ENCODE peak calls at places on chromosomes 6 and 20, in five cellular contexts. I, K, A, E and R are unnamed samples.

GRCh38 chr20:49821850-49822249 is 9.2 kb downstream of the SLC9A8 start:
- DNase-seq in K (no peak), E (no peak), I (peak; percentile 42), A (no peak), R (no peak)

GRCh38 chr20:44888226-44889103 is 3.0 kb downstream of the YWHAB start:
- DNase-seq in E (no peak), A (no peak), I (no peak), K (no peak), R (no peak)

GRCh38 chr6:123091091-123091895 is 95.3 kb downstream of the CLVS2 start:
- DNase-seq in I (no peak), K (no peak), E (no peak), A (no peak), R (no peak)

GRCh38 chr6:144310761-144311160 is 25.6 kb downstream of the UTRN start:
- DNase-seq in E (no peak), I (no peak), A (no peak), K (no peak), R (no peak)

GRCh38 chr6:153670403-153671026 is 368.5 kb upstream of the OPRM1 start:
- DNase-seq in A (no peak), I (no peak), E (no peak), K (no peak), R (no peak)

GRCh38 chr6:2748183-2748582 is 2.5 kb downstream of the MYLK4 start:
- DNase-seq in A (no peak), E (peak; percentile 59), I (no peak), K (no peak), R (no peak)

GRCh38 chr6:79872986-79873385 is 74.4 kb downstream of the ELOVL4 start:
- DNase-seq in E (no peak), A (no peak), K (no peak), I (peak; percentile 9), R (no peak)

GRCh38 chr20:25270829-25271251 is 23.0 kb downstream of the PYGB start:
- DNase-seq in K (no peak), E (peak; percentile 41), A (peak; percentile 15), I (no peak), R (peak; percentile 9)

GRCh38 chr6:53500095-53500494 is 44.8 kb downstream of the GCLC start:
- DNase-seq in I (no peak), K (no peak), E (no peak), A (no peak), R (no peak)

GRCh38 chr6:75386050-75386770 is 101.6 kb upstream of the TMEM30A start:
- DNase-seq in K (no peak), I (no peak), A (no peak), E (no peak), R (no peak)

GRCh38 chr6:46116289-46116688 is 13.5 kb upstream of the ENPP4 start:
- DNase-seq in A (no peak), I (no peak), K (no peak), E (no peak), R (no peak)

GRCh38 chr6:75922226-75922625 is 150.2 kb downstream of the IMPG1 start:
- DNase-seq in A (no peak), E (no peak), K (no peak), I (peak; percentile 25), R (no peak)

GRCh38 chr6:3906191-3907019 is 57.2 kb downstream of the FAM50B start:
- DNase-seq in E (peak; percentile 71), I (peak; percentile 24), K (no peak), A (no peak), R (no peak)

GRCh38 chr6:152954443-152954842 is 28.4 kb downstream of the FBXO5 start:
- DNase-seq in I (peak; percentile 13), E (no peak), K (no peak), A (no peak), R (no peak)

GRCh38 chr6:1286972-1287600 is 24.8 kb upstream of the FOXQ1 start:
- DNase-seq in I (no peak), A (no peak), E (no peak), K (no peak), R (no peak)

GRCh38 chr6:126206504-126207246 is 133.2 kb upstream of the CENPW start:
- DNase-seq in A (no peak), I (no peak), E (no peak), K (no peak), R (no peak)

GRCh38 chr6:165059032-165059431 is 250.4 kb downstream of the C6orf118 start:
- DNase-seq in A (no peak), K (no peak), E (no peak), I (no peak), R (no peak)

GRCh38 chr6:128507337-128508310 is 12.8 kb downstream of the PTPRK start:
- DNase-seq in I (no peak), E (no peak), A (no peak), K (no peak), R (no peak)

GRCh38 chr6:79586548-79586947 is 44.6 kb upstream of the SH3BGRL2 start:
- DNase-seq in A (no peak), E (no peak), I (peak; percentile 68), K (no peak), R (no peak)

GRCh38 chr20:14883324-14883723 is 545.9 kb upstream of the FLRT3 start:
- DNase-seq in A (no peak), K (no peak), E (no peak), I (no peak), R (no peak)

GRCh38 chr20:38001173-38001875 is 31.9 kb downstream of the TTI1 start:
- DNase-seq in K (no peak), A (no peak), E (no peak), I (no peak), R (no peak)

GRCh38 chr6:9890469-9890868 is 524.4 kb downstream of the TFAP2A start:
- DNase-seq in K (no peak), A (no peak), I (no peak), E (no peak), R (no peak)

GRCh38 chr6:50821431-50822077 is 2.9 kb downstream of the TFAP2B start:
- DNase-seq in E (no peak), A (no peak), K (no peak), I (no peak), R (no peak)

GRCh38 chr6:72422126-72422680 is 199.7 kb upstream of the KCNQ5 start:
- DNase-seq in A (no peak), K (no peak), E (no peak), I (peak; percentile 1), R (no peak)

GRCh38 chr6:63750400-63750799 is 114.8 kb downstream of the PHF3 start:
- DNase-seq in I (no peak), A (no peak), K (no peak), E (no peak), R (no peak)

GRCh38 chr20:48066256-48066655 is 281.0 kb upstream of the SULF2 start:
- DNase-seq in K (no peak), A (no peak), I (no peak), E (no peak), R (no peak)

GRCh38 chr20:62782149-62782892 is 14.0 kb upstream of the MRGBP start:
- DNase-seq in I (no peak), E (no peak), A (no peak), K (no peak), R (peak; percentile 49)

GRCh38 chr6:29014729-29015608 is 9.9 kb upstream of the ZNF311 start:
- DNase-seq in K (no peak), I (peak; percentile 19), A (no peak), E (peak; percentile 36), R (no peak)

GRCh38 chr20:51447097-51447764 is 95.3 kb downstream of the NFATC2 start:
- DNase-seq in K (no peak), E (peak; percentile 74), I (peak; percentile 86), A (peak; percentile 64), R (peak; percentile 76)

DNA sequence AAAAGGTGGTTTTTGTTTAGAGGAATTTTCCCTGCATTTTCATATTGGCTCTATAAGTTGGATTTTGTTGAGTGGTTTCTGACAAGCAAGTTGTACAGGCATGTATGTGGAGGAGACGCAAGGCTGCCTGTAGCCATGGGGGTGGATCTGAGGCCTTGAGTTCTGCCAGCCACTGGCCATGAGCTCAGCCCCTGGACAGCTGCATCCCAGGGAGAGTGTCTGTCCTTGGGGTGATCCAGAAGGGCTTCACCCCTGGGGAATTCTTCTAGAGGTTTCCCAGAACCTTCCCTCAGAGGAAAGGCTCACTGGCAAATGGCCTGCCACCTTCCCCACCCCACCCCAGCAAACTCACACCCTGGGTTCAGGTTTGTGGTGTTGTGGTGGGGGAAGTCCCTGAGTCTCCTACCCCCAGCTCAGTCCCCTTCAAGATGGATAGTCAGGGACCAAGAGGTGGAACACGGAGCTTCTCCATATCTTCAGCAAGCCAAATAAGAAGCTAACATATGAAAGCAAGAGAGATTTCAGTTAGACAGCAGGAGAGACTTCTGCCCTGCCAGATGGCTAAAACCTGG is 11.6 kb upstream of the NOL4L start:
- DNase-seq in A (no peak), K (no peak), E (peak; percentile 7), I (no peak), R (no peak)
- H3K4me1 ChIP-seq in A (no peaks in the 10 kb centered on the region), K (no peaks in the 10 kb centered on the region), E (no peaks in the 10 kb centered on the region), I (no peaks in the 10 kb centered on the region), R (no peaks in the 10 kb centered on the region)

GRCh38 chr6:16253399-16254144 is 15.2 kb downstream of the GMPR start:
- DNase-seq in E (no peak), I (no peak), K (no peak), A (no peak), R (no peak)

GRCh38 chr6:16257999-16258708 is 19.8 kb downstream of the GMPR start:
- DNase-seq in E (no peak), I (peak; percentile 88), A (no peak), K (no peak), R (peak; percentile 73)

GRCh38 chr6:16254535-16254934 is 16.1 kb downstream of the GMPR start:
- DNase-seq in E (no peak), A (no peak), K (no peak), I (no peak), R (no peak)

GRCh38 chr6:16256781-16257180 is 18.4 kb downstream of the GMPR start:
- DNase-seq in I (no peak), E (no peak), K (no peak), A (no peak), R (no peak)

DNA sequence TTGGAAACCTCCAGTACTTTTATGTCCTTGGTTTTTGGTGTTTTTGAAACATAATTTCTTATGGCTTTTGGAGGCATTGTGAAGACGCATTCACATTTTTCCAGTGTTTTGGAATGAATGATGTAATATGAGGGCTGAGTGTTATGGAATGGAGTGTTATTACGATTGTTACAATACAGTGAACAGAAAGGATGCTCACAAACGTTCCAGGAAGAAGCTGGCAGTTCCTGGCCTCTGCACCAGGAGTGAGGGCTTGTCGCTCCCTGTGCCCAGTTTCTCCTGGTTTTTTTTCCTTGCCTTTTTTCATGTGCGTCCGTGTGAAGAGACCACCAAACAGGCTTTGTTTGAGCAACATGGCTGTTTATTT is 20.3 kb downstream of the GMPR start:
- DNase-seq in K (no peak), I (peak; percentile 42), A (no peak), E (no peak), R (no peak)
- H3K4me3 ChIP-seq in K (no peak overlapping the region), I (no peak overlapping the region), A (no peak overlapping the region), E (no peak overlapping the region), R (no peak overlapping the region)

DNA sequence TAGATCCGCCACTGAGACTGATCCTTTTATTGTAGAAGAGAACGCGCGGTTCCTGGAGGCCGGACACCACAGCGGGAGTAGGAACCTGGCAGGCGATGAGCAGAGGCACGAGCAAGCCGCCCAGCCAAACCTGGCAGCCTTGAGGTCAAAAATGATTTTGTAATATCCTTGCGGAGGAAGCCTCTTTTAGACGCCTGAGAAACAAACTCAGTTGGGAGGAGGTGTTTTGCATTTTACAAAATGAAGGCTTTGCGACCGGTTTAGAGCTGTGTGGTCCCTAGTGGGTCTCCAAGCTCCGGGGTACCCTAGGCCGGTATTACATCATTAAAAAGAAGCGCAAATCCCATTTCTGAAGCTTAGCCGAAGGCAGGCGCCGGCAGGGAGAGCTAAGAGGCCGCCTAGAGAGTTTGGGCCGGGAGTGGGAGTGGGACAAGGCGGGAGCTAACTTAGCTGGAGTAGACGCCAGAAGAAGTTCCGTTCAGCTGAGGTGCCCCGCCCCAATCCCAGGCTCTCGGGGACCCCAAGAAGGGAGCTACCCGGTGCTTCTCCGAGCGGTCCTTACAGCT is 1.8 kb upstream of the TBX18 start:
- DNase-seq in I (peak; percentile 32), E (peak; percentile 71), A (no peak), K (no peak), R (no peak)
- H3K4me1 ChIP-seq in I (no peaks in the 10 kb centered on the region), E (no peaks in the 10 kb centered on the region), A (no peaks in the 10 kb centered on the region), K (no peaks in the 10 kb centered on the region), R (no peaks in the 10 kb centered on the region)

GRCh38 chr20:54922636-54923035 is 447.2 kb downstream of the DOK5 start:
- DNase-seq in A (no peak), I (no peak), E (no peak), K (no peak), R (no peak)
- H3K4me3 ChIP-seq in A (no peak overlapping the region), I (no peak overlapping the region), E (no peak overlapping the region), K (no peak overlapping the region), R (no peak overlapping the region)